ENCODE peak calls at places on chromosomes 16 and 17, in six cellular contexts. U is esophagus muscularis mucosa, M is stomach, A is endothelial cell of umbilical vein, C is breast epithelium, L is HCT116. F is an unnamed sample.

GRCh38 chr17:50364715-50365114 is 8.3 kb downstream of the MRPL27 start:
- DNase-seq in U (no peak), A (no peak), C (no peak), M (no peak), L (no peak), F (no peak)

GRCh38 chr16:49463529-49463928 is 89.9 kb downstream of the C16orf78 start:
- DNase-seq in U (peak), A (no peak), L (no peak), C (no peak), M (peak), F (peak)

GRCh38 chr16:83835972-83836566 is 28.3 kb downstream of the HSBP1 start:
- DNase-seq in L (peak), C (no peak), M (no peak), U (no peak), A (peak), F (no peak)

GRCh38 chr16:81885976-81886586 is 107.0 kb downstream of the PLCG2 start:
- DNase-seq in L (peak), M (no peak), U (no peak), A (peak), C (no peak), F (peak)

GRCh38 chr16:88686439-88687253 is at the start of gene SNAI3:
- DNase-seq in M (peak), C (peak), A (peak), L (peak), U (no peak), F (peak)

GRCh38 chr17:51322390-51323029 is 62.2 kb downstream of the UTP18 start:
- DNase-seq in L (peak), A (peak), C (no peak), U (no peak), M (no peak), F (no peak)

GRCh38 chr16:79899316-79900110 is 299.0 kb upstream of the MAF start:
- DNase-seq in C (no peak), A (no peak), L (no peak), M (no peak), U (no peak), F (no peak)

GRCh38 chr16:16148755-16149154 is 74.5 kb downstream of the ABCC6 start:
- DNase-seq in L (no peak), C (no peak), U (no peak), M (no peak), A (no peak), F (no peak)

GRCh38 chr17:70527364-70527888 is 358.1 kb downstream of the KCNJ2 start:
- DNase-seq in U (no peak), C (no peak), L (no peak), A (no peak), M (no peak), F (no peak)

GRCh38 chr17:72661093-72661944 is 431.2 kb downstream of the SLC39A11 start:
- DNase-seq in L (peak), U (no peak), C (no peak), A (no peak), M (no peak), F (no peak)

GRCh38 chr17:7207120-7208001 is 12.3 kb downstream of the DLG4 start:
- DNase-seq in C (no peak), M (no peak), U (no peak), A (no peak), L (no peak), F (no peak)

GRCh38 chr17:83159204-83160049 is 80.0 kb downstream of the METRNL start:
- DNase-seq in C (peak), A (no peak), L (no peak), M (no peak), U (no peak), F (no peak)

GRCh38 chr16:52051773-52052172 is 495.2 kb downstream of the TOX3 start:
- DNase-seq in A (no peak), U (no peak), M (no peak), C (no peak), L (no peak), F (no peak)

GRCh38 chr17:74325743-74326379 is at the start of gene KIF19:
- DNase-seq in U (no peak), C (no peak), M (peak), L (no peak), A (no peak), F (peak)

GRCh38 chr17:19718613-19719364 is 2.4 kb upstream of the SLC47A2 start:
- DNase-seq in M (no peak), C (no peak), U (no peak), A (no peak), L (no peak), F (no peak)

GRCh38 chr16:1323296-1324239 is 9.9 kb upstream of the BAIAP3 start:
- DNase-seq in A (no peak), C (no peak), L (no peak), U (no peak), M (no peak), F (no peak)

GRCh38 chr17:72004011-72004427 is 116.8 kb upstream of the SOX9 start:
- DNase-seq in L (no peak), U (no peak), A (no peak), C (no peak), M (no peak), F (no peak)

GRCh38 chr16:88888778-88889387 is 22.4 kb upstream of the PABPN1L start:
- DNase-seq in A (no peak), C (no peak), L (no peak), M (no peak), U (no peak), F (no peak)

GRCh38 chr16:27632267-27632666 is 82.3 kb downstream of the KATNIP start:
- DNase-seq in A (no peak), M (no peak), L (no peak), C (no peak), U (no peak), F (no peak)

GRCh38 chr17:81550830-81551457 is 1.2 kb downstream of the FAAP100 start:
- DNase-seq in L (no peak), U (no peak), M (no peak), A (no peak), C (no peak), F (no peak)

GRCh38 chr16:47876494-47876893 is 279.3 kb downstream of the ABCC12 start:
- DNase-seq in U (peak), C (no peak), M (no peak), L (no peak), A (no peak), F (no peak)

GRCh38 chr16:85114909-85115567 is 2.8 kb upstream of the CIBAR2 start:
- DNase-seq in M (peak), C (peak), A (peak), L (peak), U (peak), F (peak)

GRCh38 chr17:82594571-82594970 is 53.7 kb downstream of the WDR45B start:
- DNase-seq in L (no peak), U (no peak), C (no peak), A (no peak), M (no peak), F (no peak)

GRCh38 chr17:42920922-42921321 is 20.3 kb downstream of the G6PC1 start:
- DNase-seq in U (no peak), L (no peak), M (peak), C (no peak), A (peak), F (no peak)

GRCh38 chr16:10514369-10515055 is 65.9 kb downstream of the EMP2 start:
- DNase-seq in C (no peak), L (peak), A (peak), U (no peak), M (peak), F (no peak)

GRCh38 chr16:85768225-85768624 is 17.3 kb upstream of the C16orf74 start:
- DNase-seq in L (no peak), A (no peak), M (no peak), U (no peak), C (no peak), F (no peak)

GRCh38 chr16:81748476-81749198 is 30.5 kb upstream of the PLCG2 start:
- DNase-seq in U (no peak), C (no peak), L (no peak), A (no peak), M (no peak), F (no peak)

GRCh38 chr16:13833510-13833909 is 86.4 kb upstream of the ERCC4 start:
- DNase-seq in M (no peak), A (no peak), L (no peak), C (no peak), U (no peak), F (no peak)

GRCh38 chr16:84677017-84677803 is 22.6 kb upstream of the USP10 start:
- DNase-seq in A (no peak), L (no peak), M (no peak), U (no peak), C (no peak), F (no peak)

GRCh38 chr17:47621293-47622178 is 28.2 kb upstream of the KPNB1 start:
- DNase-seq in L (peak), M (no peak), A (peak), C (no peak), U (no peak), F (no peak)

GRCh38 chr17:54408741-54409140 is 491.9 kb upstream of the TOM1L1 start:
- DNase-seq in L (no peak), A (no peak), U (no peak), M (no peak), C (no peak), F (no peak)

GRCh38 chr17:732788-733720 is 658 bp downstream of the TLCD3A start:
- DNase-seq in C (no peak), L (no peak), U (no peak), M (peak), A (peak), F (no peak)

GRCh38 chr16:50047864-50048263 is 17.9 kb upstream of the HEATR3 start:
- DNase-seq in L (no peak), C (no peak), U (no peak), M (no peak), A (no peak), F (no peak)

GRCh38 chr16:4734730-4735575 is 616 bp downstream of the DNAAF8 start:
- DNase-seq in C (peak), L (peak), M (peak), A (peak), U (peak), F (peak)
- TF ChIP-seq POLR2A in C (no peak), L (no peak), M (no peak), A (peak), U (no peak), F (peak)

GRCh38 chr17:61331178-61331577 is 68.5 kb upstream of the TBX2 start:
- DNase-seq in L (no peak), A (no peak), U (no peak), C (no peak), M (no peak), F (no peak)
- TF ChIP-seq POLR2AphosphoS5 in L (no peak), A (no peak), U (peak), C (no peak), M (no peak), F (no peak)

DNA sequence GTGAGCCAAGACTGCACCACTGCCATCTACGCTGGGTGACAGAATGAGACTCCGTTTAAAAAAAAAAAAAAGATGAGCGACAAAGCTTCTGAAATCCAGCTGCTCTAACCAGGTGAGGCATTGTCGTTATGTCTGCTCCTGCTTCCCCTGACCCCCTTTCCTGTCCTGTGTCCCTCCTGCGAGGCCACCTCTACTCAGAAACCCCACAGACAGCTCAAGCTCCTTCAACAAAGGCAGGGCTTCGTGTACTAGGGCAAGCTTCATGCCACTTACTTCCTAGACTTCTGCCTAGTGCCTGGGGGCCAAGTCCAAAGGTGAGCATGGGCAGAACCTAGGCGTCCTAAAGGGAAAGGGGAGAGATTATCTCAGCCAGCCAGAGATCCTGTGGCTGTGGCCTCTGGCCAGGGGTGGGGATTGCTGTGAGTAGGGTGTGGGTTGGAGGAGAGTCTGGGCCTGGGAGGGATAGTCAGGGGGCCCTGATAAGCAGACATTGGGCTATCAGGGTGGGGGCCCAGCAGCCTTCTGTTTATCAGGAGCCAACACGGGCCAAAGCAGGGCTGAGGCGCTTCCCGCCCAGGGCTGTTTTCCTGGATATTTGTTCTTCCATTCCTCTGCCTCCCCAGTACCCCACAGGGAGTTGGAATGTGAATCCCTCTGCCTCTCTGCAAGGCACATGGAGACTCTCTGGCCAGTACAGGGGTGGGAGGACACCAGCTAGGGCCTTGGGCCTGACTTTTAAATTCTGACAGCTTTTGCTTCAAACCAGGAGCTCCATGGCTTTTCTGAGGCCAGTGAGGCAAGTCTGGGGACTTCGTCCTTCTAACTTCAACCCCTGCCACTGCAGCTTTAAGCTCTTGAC is 10.4 kb downstream of the ERAL1 start:
- DNase-seq in C (no peak), A (peak), M (peak), L (no peak), U (no peak), F (no peak)
- TF ChIP-seq POLR2A in C (no peak), A (no peak), M (no peak), L (no peak), U (no peak), F (no peak)

GRCh38 chr17:20944014-20944905 is 98.6 kb downstream of the USP22 start:
- DNase-seq in C (peak), M (peak), A (no peak), L (peak), U (no peak), F (no peak)
- TF ChIP-seq POLR2AphosphoS5 in C (no peak), M (peak), A (no peak), L (no peak), U (no peak), F (no peak)

GRCh38 chr17:80260791-80261158 is at the start of gene RNF213:
- DNase-seq in M (peak), A (peak), C (no peak), U (no peak), L (no peak), F (peak)
- TF ChIP-seq POLR2A in M (no peak), A (no peak), C (no peak), U (peak), L (peak), F (peak)

DNA sequence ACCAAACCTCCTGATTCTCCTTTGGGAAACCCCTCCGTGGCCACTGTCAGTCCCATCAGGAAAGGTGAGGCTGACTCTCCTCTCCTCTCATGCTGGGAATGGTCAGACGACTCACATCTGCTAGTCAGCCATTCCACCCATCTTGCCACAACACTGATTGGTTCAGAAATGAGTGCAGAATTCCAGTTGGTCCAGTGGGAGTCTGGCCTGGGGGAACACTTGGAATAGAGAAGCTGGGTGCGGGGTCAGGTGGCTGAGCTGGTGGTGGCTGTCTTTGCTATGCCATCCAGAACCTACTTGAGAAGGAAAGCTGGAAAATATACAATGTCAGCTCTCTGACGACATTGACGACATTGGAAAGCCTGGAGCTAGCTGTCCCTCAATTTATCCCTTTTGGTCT is 23.6 kb upstream of the PLLP start:
- DNase-seq in M (peak), U (no peak), A (no peak), C (no peak), L (no peak), F (no peak)
- TF ChIP-seq POLR2AphosphoS5 in M (no peak), U (no peak), A (no peak), C (no peak), L (no peak), F (no peak)

DNA sequence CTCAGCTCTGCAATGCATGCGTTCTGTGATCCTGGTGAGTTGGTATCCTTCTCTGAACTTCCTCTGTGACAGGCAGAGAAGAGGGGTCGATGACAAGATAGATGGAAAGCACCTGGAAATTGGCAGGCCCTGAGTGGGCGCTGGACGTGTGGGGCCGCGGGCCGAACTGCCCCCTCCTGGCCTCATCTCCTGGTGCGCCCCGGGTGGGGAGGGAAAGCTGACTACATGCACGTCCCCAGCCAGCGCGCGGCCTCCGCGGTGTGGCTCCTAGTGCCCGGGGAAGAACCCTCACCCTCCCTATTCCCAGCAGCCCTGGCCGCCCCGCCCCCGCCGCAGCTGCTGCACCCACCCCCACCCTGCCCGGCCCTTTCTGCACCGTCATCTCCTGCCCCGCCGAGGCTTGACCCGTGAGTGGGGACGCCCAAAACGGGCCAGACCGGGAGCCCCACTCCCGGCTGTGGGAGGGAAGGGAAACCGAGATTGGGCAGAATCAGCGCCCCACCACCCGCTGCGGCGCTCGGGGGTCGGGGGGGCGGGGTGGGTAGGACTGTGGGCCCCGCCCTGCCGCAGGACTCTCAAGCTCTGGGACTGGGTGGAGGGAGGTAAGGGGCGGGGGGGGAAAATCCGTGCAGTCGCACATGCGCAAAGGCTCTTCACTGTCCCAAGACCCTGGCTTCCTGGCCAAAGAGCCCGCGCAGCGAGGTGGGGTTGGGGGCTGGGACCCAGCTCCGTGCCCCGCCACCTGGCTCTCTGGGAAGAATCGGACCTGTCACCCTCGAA is at the start of gene NOL3:
- DNase-seq in U (peak), C (peak), L (no peak), M (peak), A (peak), F (no peak)
- TF ChIP-seq POLR2A in U (peak), C (no peak), L (peak), M (no peak), A (peak), F (no peak)

DNA sequence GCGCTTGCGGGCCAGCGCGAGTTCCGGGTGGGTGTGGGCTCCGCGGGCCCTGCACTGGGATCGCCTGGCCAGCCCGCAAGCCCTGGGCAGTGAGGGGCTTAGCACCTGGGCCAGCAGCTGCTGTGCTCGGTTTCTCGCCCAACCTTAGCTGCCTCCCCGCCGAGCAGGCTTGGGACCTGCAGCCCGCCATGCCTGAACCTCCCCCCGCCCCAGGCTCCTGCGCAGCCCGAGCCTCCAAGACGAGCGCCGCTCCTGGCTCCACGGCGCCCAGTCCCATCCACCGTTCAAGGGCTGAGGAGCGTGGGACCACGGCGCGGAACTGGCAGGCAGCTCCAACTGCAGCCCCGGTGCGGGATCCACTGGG is 12.3 kb upstream of the ZFP90 start:
- DNase-seq in A (no peak), M (no peak), U (no peak), L (no peak), C (no peak), F (no peak)
- TF ChIP-seq POLR2AphosphoS5 in A (no peak), M (no peak), U (no peak), L (no peak), C (no peak), F (no peak)

GRCh38 chr16:70523013-70523620 is at the start of gene COG4:
- DNase-seq in A (no peak), C (peak), U (peak), M (peak), L (peak), F (peak)
- TF ChIP-seq POLR2A in A (peak), C (no peak), U (no peak), M (no peak), L (peak), F (peak)

GRCh38 chr17:20999044-20999573 is 43.7 kb downstream of the USP22 start:
- DNase-seq in L (no peak), M (no peak), A (no peak), U (no peak), C (no peak), F (no peak)
- TF ChIP-seq POLR2AphosphoS5 in L (peak), M (no peak), A (no peak), U (no peak), C (no peak), F (no peak)